ENCODE peak calls at places on chromosomes 3 and 15, in six cellular contexts. M is neuronal stem cell, E is H9, I is H1, B is mesenchymal stem cell, V is trophoblast cell. D is an unnamed sample.

GRCh38 chr3:12489832-12490231 is 5.6 kb downstream of the TSEN2 start:
- DNase-seq in V (no peak), M (no peak), B (no peak), I (no peak), E (no peak), D (no peak)

GRCh38 chr3:161977063-161977462 is 480.5 kb downstream of the OTOL1 start:
- DNase-seq in I (no peak), E (no peak), B (peak), M (no peak), V (no peak), D (peak)

GRCh38 chr15:73573572-73573971 is 59.6 kb downstream of the NPTN start:
- DNase-seq in E (no peak), B (peak), I (no peak), V (no peak), M (no peak), D (peak)

GRCh38 chr3:46665763-46666470 is 27.6 kb downstream of the ALS2CL start:
- DNase-seq in M (no peak), E (peak), V (no peak), I (peak), B (no peak), D (no peak)

GRCh38 chr3:129727707-129728106 is 121.2 kb upstream of the PLXND1 start:
- DNase-seq in E (no peak), V (no peak), M (no peak), B (peak), I (no peak), D (peak)

GRCh38 chr3:52295809-52296208 is 8.2 kb downstream of the GLYCTK start:
- DNase-seq in M (no peak), I (no peak), E (no peak), B (no peak), V (no peak), D (no peak)

GRCh38 chr15:46921906-46922305 is 795.4 kb upstream of the SEMA6D start:
- DNase-seq in B (no peak), I (no peak), M (no peak), V (no peak), E (no peak), D (no peak)

GRCh38 chr3:104596551-104596950 is 770.2 kb upstream of the ALCAM start:
- DNase-seq in B (peak), V (peak), M (peak), E (peak), I (no peak), D (peak)

GRCh38 chr3:29922990-29923746 is 642.3 kb downstream of the RBMS3 start:
- DNase-seq in V (no peak), I (no peak), M (no peak), B (peak), E (no peak), D (peak)

GRCh38 chr15:51269496-51269895 is 68.9 kb downstream of the CYP19A1 start:
- DNase-seq in M (no peak), E (no peak), B (no peak), V (peak), I (no peak), D (no peak)

GRCh38 chr15:73856458-73857192 is 16.7 kb upstream of the TBC1D21 start:
- DNase-seq in E (peak), V (no peak), B (no peak), M (no peak), I (no peak), D (no peak)

GRCh38 chr15:62934236-62934971 is 108.1 kb upstream of the TPM1 start:
- DNase-seq in I (peak), E (no peak), M (no peak), B (no peak), V (no peak), D (no peak)

GRCh38 chr3:151191095-151191494 is 11.9 kb downstream of the GPR171 start:
- DNase-seq in I (no peak), M (no peak), V (no peak), B (no peak), E (no peak), D (no peak)

GRCh38 chr3:8110966-8111798 is 390.4 kb upstream of the LMCD1 start:
- DNase-seq in I (peak), B (peak), E (peak), V (no peak), M (peak), D (peak)

DNA sequence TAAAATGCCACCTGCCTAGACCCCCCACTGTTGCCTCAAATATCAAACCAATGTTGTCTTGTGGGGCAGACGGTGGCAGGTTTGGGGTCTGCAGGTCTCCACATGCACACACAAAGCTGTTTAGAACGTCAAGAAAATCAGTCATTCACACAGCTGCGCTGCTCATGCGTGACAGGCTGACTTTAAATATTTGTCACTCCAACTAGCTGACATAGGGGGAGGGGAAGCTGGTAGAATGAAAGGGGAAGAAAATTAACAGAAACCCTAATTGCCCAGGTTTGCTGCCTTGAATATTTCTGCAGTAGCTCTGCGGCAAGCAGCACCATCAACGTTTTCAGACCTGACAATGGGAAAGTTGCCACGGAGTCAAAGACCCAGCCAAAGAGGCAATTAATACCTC is 201.8 kb downstream of the ABHD5 start:
- DNase-seq in B (no peak), I (no peak), V (no peak), E (no peak), M (no peak), D (no peak)
- H3K4me2 ChIP-seq in B (no peak), I (no peak), V (no peak), E (no peak), M (no peak), D (no peak)

DNA sequence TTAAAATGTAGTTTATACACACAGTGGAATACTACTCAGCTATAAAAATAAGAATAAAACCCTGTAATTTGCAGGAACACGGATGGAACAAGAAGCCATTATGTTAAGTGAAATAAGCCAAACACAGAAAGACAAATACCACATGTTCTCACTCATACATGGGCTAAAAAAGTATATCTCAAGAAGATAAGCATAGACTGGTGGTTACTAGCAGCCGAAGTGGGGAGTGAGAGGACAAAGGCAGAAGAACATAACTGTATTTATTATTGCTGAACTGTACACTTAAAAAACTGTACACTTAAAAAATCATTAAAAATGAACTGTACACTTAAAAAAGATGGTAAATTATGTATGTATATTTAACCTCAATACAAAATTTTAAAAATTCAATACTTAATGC is 11.0 kb downstream of the UBE3A start:
- DNase-seq in E (no peak), M (no peak), I (no peak), V (no peak), B (no peak), D (no peak)
- H4K91ac ChIP-seq in E (no peak), M (no peak), I (no peak), V (no peak), B (no peak), D (no peak)

DNA sequence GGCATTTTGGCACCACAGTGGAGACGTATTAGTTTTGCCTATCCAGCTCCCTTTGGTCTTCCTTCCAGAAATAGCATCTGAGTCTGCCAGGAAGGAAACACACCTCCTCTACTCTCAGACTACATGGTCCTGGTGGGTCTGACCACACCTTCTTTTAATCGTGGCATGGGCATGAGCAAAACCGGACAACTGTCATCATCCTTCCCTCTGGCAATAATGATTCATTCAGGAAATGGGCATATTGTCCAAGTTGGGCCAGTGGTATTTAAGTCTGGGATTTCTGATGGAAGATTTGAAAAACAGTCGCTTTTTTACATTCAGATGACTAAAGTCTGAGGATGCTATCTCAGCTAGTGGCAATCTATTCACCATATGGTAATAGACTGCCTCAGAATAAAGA is 601.0 kb upstream of the ADAMTS9 start:
- DNase-seq in B (no peak), M (no peak), I (no peak), E (no peak), V (no peak), D (no peak)
- H3K4me2 ChIP-seq in B (no peak), M (no peak), I (no peak), E (no peak), V (no peak), D (no peak)

GRCh38 chr3:94647131-94647530 is 584.3 kb downstream of the NSUN3 start:
- DNase-seq in I (no peak), M (no peak), E (no peak), V (no peak), B (no peak), D (no peak)
- H4K91ac ChIP-seq in I (no peak), M (no peak), E (no peak), V (no peak), B (no peak), D (no peak)

GRCh38 chr3:182413682-182414081 is 379.6 kb upstream of the ATP11B start:
- DNase-seq in V (no peak), M (no peak), E (no peak), I (no peak), B (no peak), D (no peak)

GRCh38 chr3:182414586-182414985 is 378.7 kb upstream of the ATP11B start:
- DNase-seq in V (no peak), I (no peak), M (no peak), E (no peak), B (no peak), D (no peak)

GRCh38 chr3:182412066-182412465 is 381.2 kb upstream of the ATP11B start:
- DNase-seq in M (no peak), I (no peak), V (peak), E (no peak), B (no peak), D (no peak)

GRCh38 chr3:182410051-182410450 is 383.3 kb upstream of the ATP11B start:
- DNase-seq in E (no peak), B (no peak), M (no peak), V (no peak), I (no peak), D (no peak)

DNA sequence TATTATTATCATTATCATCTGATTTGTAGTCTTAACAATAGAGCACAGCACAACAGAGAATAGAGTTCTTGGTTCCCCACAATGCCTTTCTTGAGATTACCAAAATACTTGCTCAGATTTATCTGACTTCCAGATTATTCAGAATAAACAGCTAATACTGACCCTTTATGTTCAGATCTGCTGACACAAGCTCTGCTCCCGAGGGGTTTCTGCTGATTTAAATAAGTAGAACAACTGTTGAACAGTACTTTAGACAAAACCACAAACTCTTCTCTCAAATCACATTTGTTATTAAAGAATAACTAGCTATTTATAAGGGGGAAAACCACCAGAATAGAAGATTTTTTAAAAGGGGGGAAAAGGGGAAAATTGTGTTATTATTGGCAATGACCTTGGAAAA is 380.2 kb upstream of the ATP11B start:
- DNase-seq in B (no peak), I (no peak), E (no peak), V (no peak), M (no peak), D (no peak)
- H3K4me2 ChIP-seq in B (no peak), I (no peak), E (no peak), V (no peak), M (no peak), D (no peak)

GRCh38 chr3:185112186-185112585 is 40.7 kb downstream of the C3orf70 start:
- DNase-seq in M (no peak), I (no peak), E (no peak), B (no peak), V (no peak), D (no peak)
- H4K91ac ChIP-seq in M (no peak), I (no peak), E (no peak), B (no peak), V (no peak), D (no peak)

GRCh38 chr3:183290216-183290615 is 37.2 kb downstream of the B3GNT5 start:
- DNase-seq in E (no peak), V (peak), B (no peak), I (no peak), M (no peak), D (no peak)
- H3K4me2 ChIP-seq in E (no peak), V (no peak), B (no peak), I (no peak), M (no peak), D (no peak)

DNA sequence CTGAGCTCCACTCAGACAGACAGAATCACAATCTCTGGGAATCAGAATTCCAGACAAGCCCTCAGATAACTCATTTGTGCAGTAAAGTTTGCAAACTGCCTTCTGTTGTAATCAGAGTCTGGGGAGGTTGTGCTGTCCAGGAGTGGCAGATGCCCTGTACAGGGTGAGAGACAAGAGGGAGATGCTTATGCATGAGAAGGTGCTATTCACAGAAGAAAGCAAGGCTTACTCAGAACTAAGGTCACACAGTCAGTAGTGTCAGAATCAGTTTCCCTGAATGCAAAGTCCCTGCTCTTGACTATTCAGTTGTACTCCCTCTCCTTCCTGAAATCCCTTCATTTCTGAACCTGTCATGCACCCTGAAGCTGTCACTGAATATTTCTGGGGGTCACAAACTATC is 43.7 kb downstream of the SRPRB start:
- DNase-seq in I (no peak), E (no peak), M (no peak), V (no peak), B (no peak), D (no peak)
- H4K91ac ChIP-seq in I (no peak), E (no peak), M (no peak), V (no peak), B (no peak), D (no peak)

GRCh38 chr3:160568989-160569388 is 3.6 kb upstream of the KPNA4 start:
- DNase-seq in B (no peak), V (no peak), I (no peak), M (no peak), E (no peak), D (no peak)
- H3K4me2 ChIP-seq in B (no peak), V (no peak), I (no peak), M (no peak), E (no peak), D (no peak)

D was measured in IMR-90.